ENCODE peak calls at places on chromosomes 4 and X, in seven cellular contexts. One of them, this sample, is unnamed.

GRCh38 chr4:185004562-185005208 is 13.6 kb upstream of the HELT start:
- DNase-seq in body of pancreas: peak; percentile 21
- DNase-seq in IMR-90: no peak
- DNase-seq in CD8-positive, alpha-beta T cell: no peak
- DNase-seq in HL-60: no peak
- DNase-seq in psoas muscle: peak; percentile 27
- DNase-seq in tibial artery: peak; percentile 55
- DNase-seq in this sample: no peak

GRCh38 chrX:10833299-10834169 is 213.1 kb upstream of the MID1 start:
- DNase-seq in body of pancreas: peak; percentile 27
- DNase-seq in IMR-90: no peak
- DNase-seq in CD8-positive, alpha-beta T cell: no peak
- DNase-seq in HL-60: peak; percentile 48
- DNase-seq in psoas muscle: no peak
- DNase-seq in tibial artery: peak; percentile 60
- DNase-seq in this sample: peak; percentile 18

GRCh38 chr4:119810001-119810400 is 181.4 kb upstream of the PDE5A start:
- DNase-seq in body of pancreas: no peak
- DNase-seq in IMR-90: peak; percentile 50
- DNase-seq in CD8-positive, alpha-beta T cell: no peak
- DNase-seq in HL-60: no peak
- DNase-seq in psoas muscle: no peak
- DNase-seq in tibial artery: no peak
- DNase-seq in this sample: no peak

GRCh38 chrX:149493567-149494562 is 11.2 kb downstream of the IDS start:
- DNase-seq in body of pancreas: no peak
- DNase-seq in IMR-90: no peak
- DNase-seq in CD8-positive, alpha-beta T cell: no peak
- DNase-seq in HL-60: no peak
- DNase-seq in psoas muscle: no peak
- DNase-seq in tibial artery: no peak
- DNase-seq in this sample: no peak

GRCh38 chr4:113474017-113474416 is 287.5 kb downstream of the CAMK2D start:
- DNase-seq in body of pancreas: no peak
- DNase-seq in IMR-90: peak; percentile 82
- DNase-seq in CD8-positive, alpha-beta T cell: no peak
- DNase-seq in HL-60: no peak
- DNase-seq in psoas muscle: no peak
- DNase-seq in tibial artery: no peak
- DNase-seq in this sample: peak; percentile 82

GRCh38 chrX:110699109-110699508 is 96.5 kb downstream of the CHRDL1 start:
- DNase-seq in body of pancreas: no peak
- DNase-seq in IMR-90: no peak
- DNase-seq in CD8-positive, alpha-beta T cell: no peak
- DNase-seq in HL-60: no peak
- DNase-seq in psoas muscle: no peak
- DNase-seq in tibial artery: no peak
- DNase-seq in this sample: no peak

GRCh38 chr4:39044947-39045734 is 12.9 kb upstream of the TMEM156 start:
- DNase-seq in body of pancreas: peak; percentile 32
- DNase-seq in IMR-90: no peak
- DNase-seq in CD8-positive, alpha-beta T cell: peak; percentile 41
- DNase-seq in HL-60: peak; percentile 28
- DNase-seq in psoas muscle: peak; percentile 46
- DNase-seq in tibial artery: peak; percentile 72
- DNase-seq in this sample: no peak

GRCh38 chr4:54482529-54482961 is 175.2 kb upstream of the KIT start:
- DNase-seq in body of pancreas: no peak
- DNase-seq in IMR-90: peak; percentile 21
- DNase-seq in CD8-positive, alpha-beta T cell: no peak
- DNase-seq in HL-60: no peak
- DNase-seq in psoas muscle: no peak
- DNase-seq in tibial artery: no peak
- DNase-seq in this sample: no peak

GRCh38 chrX:132488819-132489255 is at the start of gene MBNL3:
- DNase-seq in body of pancreas: peak; percentile 58
- DNase-seq in IMR-90: peak; percentile 5
- DNase-seq in CD8-positive, alpha-beta T cell: peak; percentile 67
- DNase-seq in HL-60: peak; percentile 69
- DNase-seq in psoas muscle: peak; percentile 40
- DNase-seq in tibial artery: peak; percentile 68
- DNase-seq in this sample: no peak

GRCh38 chr4:119099227-119099910 is 36.3 kb upstream of the MYOZ2 start:
- DNase-seq in body of pancreas: no peak
- DNase-seq in IMR-90: peak; percentile 62
- DNase-seq in CD8-positive, alpha-beta T cell: no peak
- DNase-seq in HL-60: no peak
- DNase-seq in psoas muscle: no peak
- DNase-seq in tibial artery: no peak
- DNase-seq in this sample: no peak

GRCh38 chrX:3244203-3244743 is 102.2 kb downstream of the MXRA5 start:
- DNase-seq in body of pancreas: no peak
- DNase-seq in IMR-90: peak; percentile 91
- DNase-seq in CD8-positive, alpha-beta T cell: no peak
- DNase-seq in HL-60: no peak
- DNase-seq in psoas muscle: no peak
- DNase-seq in tibial artery: no peak
- DNase-seq in this sample: no peak

GRCh38 chr4:119661231-119661630 is 32.6 kb upstream of the PDE5A start:
- DNase-seq in body of pancreas: no peak
- DNase-seq in IMR-90: no peak
- DNase-seq in CD8-positive, alpha-beta T cell: no peak
- DNase-seq in HL-60: no peak
- DNase-seq in psoas muscle: no peak
- DNase-seq in tibial artery: no peak
- DNase-seq in this sample: no peak

GRCh38 chr4:21901281-21901680 is 47.3 kb downstream of the KCNIP4 start:
- DNase-seq in body of pancreas: no peak
- DNase-seq in IMR-90: no peak
- DNase-seq in CD8-positive, alpha-beta T cell: no peak
- DNase-seq in HL-60: no peak
- DNase-seq in psoas muscle: no peak
- DNase-seq in tibial artery: no peak
- DNase-seq in this sample: no peak

GRCh38 chr4:118835896-118836762 is at the start of gene SEC24D:
- DNase-seq in body of pancreas: peak; percentile 89
- DNase-seq in IMR-90: peak; percentile 87
- DNase-seq in CD8-positive, alpha-beta T cell: peak; percentile 79
- DNase-seq in HL-60: peak; percentile 80
- DNase-seq in psoas muscle: peak; percentile 92
- DNase-seq in tibial artery: peak; percentile 92
- DNase-seq in this sample: no peak

GRCh38 chrX:30992381-30992904 is 79.4 kb downstream of the FTHL17 start:
- DNase-seq in body of pancreas: no peak
- DNase-seq in IMR-90: no peak
- DNase-seq in CD8-positive, alpha-beta T cell: no peak
- DNase-seq in HL-60: no peak
- DNase-seq in psoas muscle: no peak
- DNase-seq in tibial artery: no peak
- DNase-seq in this sample: no peak

GRCh38 chr4:74449571-74450297 is 4.8 kb downstream of the AREG start:
- DNase-seq in body of pancreas: no peak
- DNase-seq in IMR-90: peak; percentile 10
- DNase-seq in CD8-positive, alpha-beta T cell: no peak
- DNase-seq in HL-60: no peak
- DNase-seq in psoas muscle: no peak
- DNase-seq in tibial artery: no peak
- DNase-seq in this sample: no peak

GRCh38 chr4:155809835-155810234 is 51.0 kb downstream of the GUCY1B1 start:
- DNase-seq in body of pancreas: no peak
- DNase-seq in IMR-90: peak; percentile 92
- DNase-seq in CD8-positive, alpha-beta T cell: no peak
- DNase-seq in HL-60: peak; percentile 39
- DNase-seq in psoas muscle: no peak
- DNase-seq in tibial artery: no peak
- DNase-seq in this sample: no peak

GRCh38 chrX:138890491-138890890 is 179.0 kb upstream of the FGF13 start:
- DNase-seq in body of pancreas: no peak
- DNase-seq in IMR-90: no peak
- DNase-seq in CD8-positive, alpha-beta T cell: no peak
- DNase-seq in HL-60: no peak
- DNase-seq in psoas muscle: no peak
- DNase-seq in tibial artery: no peak
- DNase-seq in this sample: no peak

GRCh38 chr4:6193399-6193798 is 7.0 kb downstream of the JAKMIP1 start:
- DNase-seq in body of pancreas: no peak
- DNase-seq in IMR-90: no peak
- DNase-seq in CD8-positive, alpha-beta T cell: no peak
- DNase-seq in HL-60: no peak
- DNase-seq in psoas muscle: no peak
- DNase-seq in tibial artery: peak; percentile 43
- DNase-seq in this sample: no peak

GRCh38 chr4:128452415-128452814 is 164.8 kb upstream of the PGRMC2 start:
- DNase-seq in body of pancreas: no peak
- DNase-seq in IMR-90: no peak
- DNase-seq in CD8-positive, alpha-beta T cell: no peak
- DNase-seq in HL-60: no peak
- DNase-seq in psoas muscle: no peak
- DNase-seq in tibial artery: no peak
- DNase-seq in this sample: no peak
- H3K27ac ChIP-seq in body of pancreas: no peak overlapping the region
- H3K27ac ChIP-seq in IMR-90: peak overlapping the region; percentile 2
- H3K27ac ChIP-seq in CD8-positive, alpha-beta T cell: no peak overlapping the region
- H3K27ac ChIP-seq in HL-60: no peak overlapping the region
- H3K27ac ChIP-seq in psoas muscle: peak overlapping the region; percentile 78
- H3K27ac ChIP-seq in tibial artery: peak overlapping the region; percentile 36
- H3K27ac ChIP-seq in this sample: no peak overlapping the region

GRCh38 chr4:123339507-123340380 is 56.9 kb upstream of the SPRY1 start:
- DNase-seq in body of pancreas: no peak
- DNase-seq in IMR-90: no peak
- DNase-seq in CD8-positive, alpha-beta T cell: no peak
- DNase-seq in HL-60: no peak
- DNase-seq in psoas muscle: no peak
- DNase-seq in tibial artery: no peak
- DNase-seq in this sample: no peak

GRCh38 chr4:123342498-123342897 is 54.1 kb upstream of the SPRY1 start:
- DNase-seq in body of pancreas: no peak
- DNase-seq in IMR-90: no peak
- DNase-seq in CD8-positive, alpha-beta T cell: no peak
- DNase-seq in HL-60: no peak
- DNase-seq in psoas muscle: no peak
- DNase-seq in tibial artery: no peak
- DNase-seq in this sample: no peak

GRCh38 chr4:123338715-123339114 is 57.9 kb upstream of the SPRY1 start:
- DNase-seq in body of pancreas: no peak
- DNase-seq in IMR-90: no peak
- DNase-seq in CD8-positive, alpha-beta T cell: no peak
- DNase-seq in HL-60: no peak
- DNase-seq in psoas muscle: no peak
- DNase-seq in tibial artery: no peak
- DNase-seq in this sample: no peak

GRCh38 chr4:123343400-123344060 is 53.1 kb upstream of the SPRY1 start:
- DNase-seq in body of pancreas: no peak
- DNase-seq in IMR-90: no peak
- DNase-seq in CD8-positive, alpha-beta T cell: no peak
- DNase-seq in HL-60: no peak
- DNase-seq in psoas muscle: no peak
- DNase-seq in tibial artery: no peak
- DNase-seq in this sample: no peak

DNA sequence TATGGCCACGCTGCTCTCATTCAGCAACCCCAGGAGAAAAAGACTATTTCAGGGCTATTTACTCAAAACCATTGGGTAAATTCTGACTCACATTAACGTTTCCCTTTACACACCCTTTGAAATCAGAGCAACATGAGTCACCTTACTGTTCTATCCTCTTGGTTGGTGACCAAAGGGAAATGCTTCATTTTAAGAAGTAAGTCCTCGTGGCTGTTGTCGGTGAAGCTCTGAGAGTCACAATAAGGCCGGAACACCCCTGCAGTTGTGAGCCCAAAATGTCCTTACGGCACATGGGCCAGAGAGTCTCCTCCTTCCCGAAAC is 56.3 kb upstream of the SPRY1 start:
- DNase-seq in body of pancreas: no peak
- DNase-seq in IMR-90: peak; percentile 95
- DNase-seq in CD8-positive, alpha-beta T cell: no peak
- DNase-seq in HL-60: no peak
- DNase-seq in psoas muscle: no peak
- DNase-seq in tibial artery: no peak
- DNase-seq in this sample: peak; percentile 77
- H3K27ac ChIP-seq in body of pancreas: peak overlapping the region; percentile 1
- H3K27ac ChIP-seq in IMR-90: peak overlapping the region; percentile 76
- H3K27ac ChIP-seq in CD8-positive, alpha-beta T cell: no peak overlapping the region
- H3K27ac ChIP-seq in HL-60: no peak overlapping the region
- H3K27ac ChIP-seq in psoas muscle: peak overlapping the region; percentile 54
- H3K27ac ChIP-seq in tibial artery: no peak overlapping the region
- H3K27ac ChIP-seq in this sample: peak overlapping the region; percentile 57

DNA sequence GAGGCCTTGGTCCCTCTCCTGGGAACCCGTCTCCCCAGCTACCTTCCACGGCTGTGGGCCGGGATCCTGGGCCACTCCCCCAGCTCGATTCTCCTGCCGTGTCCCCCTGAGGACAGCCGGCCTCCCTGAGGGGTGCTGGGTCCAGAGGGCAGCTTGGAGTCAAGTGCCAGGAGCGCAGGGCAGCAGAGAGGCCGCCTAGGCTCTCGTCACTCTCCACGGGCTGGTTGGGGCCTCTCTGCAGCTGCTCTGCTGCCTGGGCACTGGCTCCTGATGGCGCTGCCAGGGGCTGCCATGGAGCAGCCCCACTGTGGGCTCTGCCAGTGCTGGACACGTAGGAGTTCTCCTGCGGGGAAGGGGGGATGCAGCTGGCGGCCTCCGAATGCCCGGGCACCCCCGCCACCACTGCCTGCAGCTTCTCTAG is 6.7 kb downstream of the IRAK1 start:
- DNase-seq in body of pancreas: no peak
- DNase-seq in IMR-90: no peak
- DNase-seq in CD8-positive, alpha-beta T cell: no peak
- DNase-seq in HL-60: no peak
- DNase-seq in psoas muscle: no peak
- DNase-seq in tibial artery: no peak
- DNase-seq in this sample: no peak
- H3K27ac ChIP-seq in body of pancreas: peak overlapping the region; percentile 83
- H3K27ac ChIP-seq in IMR-90: no peak overlapping the region
- H3K27ac ChIP-seq in CD8-positive, alpha-beta T cell: no peak overlapping the region
- H3K27ac ChIP-seq in HL-60: peak overlapping the region; percentile 1
- H3K27ac ChIP-seq in psoas muscle: no peak overlapping the region
- H3K27ac ChIP-seq in tibial artery: no peak overlapping the region
- H3K27ac ChIP-seq in this sample: no peak overlapping the region

DNA sequence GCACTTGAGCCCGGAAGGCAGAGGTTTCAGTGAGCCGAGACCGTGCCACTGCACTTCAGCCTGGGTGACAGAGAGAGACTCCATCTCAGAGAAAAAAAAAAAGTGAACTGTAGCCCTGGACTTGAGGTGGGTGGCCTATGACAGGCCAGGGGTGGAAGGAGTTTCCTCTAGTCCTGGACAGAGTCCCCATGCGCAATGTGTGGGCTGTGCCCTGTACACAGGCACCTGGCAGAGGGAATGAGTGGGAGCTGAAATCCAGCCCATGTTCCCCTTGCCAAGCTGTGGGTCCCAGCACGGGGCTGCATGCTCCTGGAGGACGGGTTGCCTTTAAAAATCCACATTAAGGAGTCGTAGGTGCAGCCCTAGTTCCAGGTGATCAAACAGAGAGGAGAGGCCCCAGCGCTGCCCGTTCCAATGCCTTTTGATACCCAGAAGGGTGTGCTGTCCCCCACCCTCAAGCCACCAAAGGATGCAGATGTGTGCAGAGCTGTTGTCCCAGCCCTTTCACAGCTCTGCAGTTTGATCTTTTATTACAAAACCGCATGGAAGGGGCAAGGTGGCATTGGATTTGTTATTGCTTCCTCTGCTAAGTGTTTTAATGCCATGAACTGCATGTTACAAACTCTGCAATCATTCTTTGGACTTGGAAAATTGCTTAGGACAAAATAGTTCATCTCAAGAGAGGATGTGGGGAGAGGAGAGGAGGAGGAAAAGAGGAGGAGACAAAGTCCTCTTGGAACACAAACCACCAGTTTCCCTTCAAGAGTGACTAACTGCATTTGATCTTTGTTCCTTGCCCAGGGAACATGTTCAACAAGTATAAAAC is 38.0 kb upstream of the PDK3 start:
- DNase-seq in body of pancreas: no peak
- DNase-seq in IMR-90: no peak
- DNase-seq in CD8-positive, alpha-beta T cell: no peak
- DNase-seq in HL-60: no peak
- DNase-seq in psoas muscle: no peak
- DNase-seq in tibial artery: no peak
- DNase-seq in this sample: no peak
- H3K27ac ChIP-seq in body of pancreas: no peak overlapping the region
- H3K27ac ChIP-seq in IMR-90: no peak overlapping the region
- H3K27ac ChIP-seq in CD8-positive, alpha-beta T cell: no peak overlapping the region
- H3K27ac ChIP-seq in HL-60: no peak overlapping the region
- H3K27ac ChIP-seq in psoas muscle: no peak overlapping the region
- H3K27ac ChIP-seq in tibial artery: peak overlapping the region; percentile 84
- H3K27ac ChIP-seq in this sample: peak overlapping the region; percentile 62

This sample was measured in epithelial cell of prostate.